ENCODE peak calls at places on chromosome 11, in ten cellular contexts. O, F, X, Y, S, R, P, L, U and N are unnamed samples.

GRCh38 chr11:47426062-47426956 is at the start of gene PSMC3:
- DNase-seq in P (peak), X (peak), L (peak), S (peak), F (peak), U (peak), R (peak), Y (peak), O (peak), N (peak)

GRCh38 chr11:117685566-117685965 is 111.5 kb downstream of the DSCAML1 start:
- DNase-seq in U (no peak), Y (no peak), L (no peak), P (no peak), R (no peak), S (no peak), O (no peak), F (no peak), X (no peak), N (no peak)

GRCh38 chr11:115999437-115999836 is 495.2 kb upstream of the CADM1 start:
- DNase-seq in U (no peak), X (no peak), R (no peak), F (peak), P (no peak), L (no peak), S (no peak), O (no peak), Y (no peak), N (no peak)

GRCh38 chr11:30133308-30133707 is 97.5 kb upstream of the FSHB start:
- DNase-seq in X (no peak), R (no peak), U (no peak), F (no peak), P (no peak), O (no peak), L (no peak), Y (no peak), S (no peak), N (no peak)

GRCh38 chr11:81907996-81908395 is 825.7 kb downstream of the FAM181B start:
- DNase-seq in P (no peak), L (no peak), X (no peak), R (no peak), S (no peak), Y (no peak), F (no peak), O (no peak), U (no peak), N (no peak)

GRCh38 chr11:33703771-33704170 is 3.1 kb upstream of the C11orf91 start:
- DNase-seq in P (no peak), Y (peak), O (no peak), R (no peak), S (no peak), F (no peak), X (no peak), L (no peak), U (no peak), N (no peak)

GRCh38 chr11:60265373-60266214 is 14.9 kb upstream of the MS4A4A start:
- DNase-seq in O (no peak), S (peak), F (no peak), X (no peak), U (no peak), R (peak), Y (no peak), L (peak), P (no peak), N (no peak)

GRCh38 chr11:33329705-33330329 is 72.6 kb downstream of the HIPK3 start:
- DNase-seq in O (no peak), R (peak), U (peak), P (no peak), S (peak), X (no peak), L (peak), F (no peak), Y (peak), N (no peak)

GRCh38 chr11:111942826-111943225 is 5.7 kb downstream of the DIXDC1 start:
- DNase-seq in R (no peak), F (no peak), Y (no peak), U (no peak), O (no peak), P (no peak), X (no peak), L (no peak), S (no peak), N (no peak)

GRCh38 chr11:117128289-117128688 is 15.8 kb upstream of the PAFAH1B2 start:
- DNase-seq in P (no peak), X (no peak), S (no peak), L (no peak), O (peak), Y (no peak), U (no peak), F (no peak), R (no peak), N (no peak)

GRCh38 chr11:86481399-86481798 is 106.7 kb downstream of the CCDC81 start:
- DNase-seq in X (no peak), U (no peak), O (no peak), S (no peak), R (no peak), Y (no peak), P (no peak), F (no peak), L (no peak), N (no peak)

GRCh38 chr11:95849087-95849825 is 59.0 kb downstream of the CEP57 start:
- DNase-seq in S (peak), U (peak), P (peak), R (peak), Y (peak), O (no peak), F (no peak), X (no peak), L (peak), N (no peak)

GRCh38 chr11:121466063-121466794 is 13.5 kb upstream of the SORL1-AS1 start:
- DNase-seq in P (no peak), Y (peak), U (peak), X (peak), O (no peak), S (peak), L (peak), F (peak), R (peak), N (no peak)

GRCh38 chr11:26994579-26995210 is 783 bp downstream of the FIBIN start:
- DNase-seq in P (no peak), Y (no peak), R (no peak), X (no peak), O (peak), S (no peak), F (no peak), U (no peak), L (no peak), N (no peak)

GRCh38 chr11:132114185-132114584 is 743.8 kb downstream of the NTM start:
- DNase-seq in F (no peak), P (no peak), S (peak), U (peak), O (no peak), X (no peak), R (no peak), L (no peak), Y (peak), N (no peak)

GRCh38 chr11:704799-705645 is 1.0 kb upstream of the EPS8L2 start:
- DNase-seq in Y (peak), X (no peak), S (no peak), P (no peak), F (no peak), O (peak), R (no peak), L (peak), U (peak), N (no peak)

GRCh38 chr11:64747961-64748715 is 4.2 kb upstream of the RASGRP2 start:
- DNase-seq in X (no peak), O (peak), S (no peak), F (no peak), L (no peak), R (no peak), Y (no peak), U (no peak), P (no peak), N (no peak)

GRCh38 chr11:33018005-33018404 is 2.3 kb downstream of the DEPDC7 start:
- DNase-seq in U (no peak), F (no peak), Y (no peak), L (no peak), O (no peak), R (no peak), P (no peak), X (no peak), S (no peak), N (no peak)

GRCh38 chr11:123454060-123454651 is 24.1 kb downstream of the GRAMD1B start:
- DNase-seq in S (no peak), L (no peak), U (peak), R (peak), F (no peak), Y (no peak), O (no peak), P (no peak), X (no peak), N (no peak)

DNA sequence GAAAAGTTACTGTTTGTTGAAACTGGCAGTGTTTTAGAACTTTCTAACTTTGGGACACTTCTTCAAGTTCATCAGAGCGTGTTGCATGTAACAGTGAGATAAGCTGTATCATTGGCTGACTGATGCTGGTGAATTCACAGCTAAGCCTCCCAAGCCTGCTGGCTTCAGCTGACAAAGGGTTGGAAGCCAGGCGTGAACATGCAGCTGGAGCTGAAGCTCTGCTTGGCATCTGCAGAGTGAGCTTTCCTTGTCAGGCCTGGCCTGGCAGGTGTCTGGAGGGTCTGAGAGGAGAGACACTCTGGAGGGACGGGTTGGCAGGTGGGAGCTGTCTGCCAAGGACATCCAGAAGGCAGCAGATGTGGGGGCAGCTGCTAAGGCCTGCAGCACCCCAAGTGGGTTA is 1.5 kb downstream of the AMPD3 start:
- DNase-seq in O (peak), P (no peak), S (peak), U (no peak), L (no peak), R (no peak), F (peak), X (no peak), Y (no peak), N (no peak)
- TF ChIP-seq POLR2A in O (no peak), P (no peak), S (no peak), U (no peak), L (no peak), R (no peak), F (no peak), X (no peak), Y (no peak), N (no peak)

DNA sequence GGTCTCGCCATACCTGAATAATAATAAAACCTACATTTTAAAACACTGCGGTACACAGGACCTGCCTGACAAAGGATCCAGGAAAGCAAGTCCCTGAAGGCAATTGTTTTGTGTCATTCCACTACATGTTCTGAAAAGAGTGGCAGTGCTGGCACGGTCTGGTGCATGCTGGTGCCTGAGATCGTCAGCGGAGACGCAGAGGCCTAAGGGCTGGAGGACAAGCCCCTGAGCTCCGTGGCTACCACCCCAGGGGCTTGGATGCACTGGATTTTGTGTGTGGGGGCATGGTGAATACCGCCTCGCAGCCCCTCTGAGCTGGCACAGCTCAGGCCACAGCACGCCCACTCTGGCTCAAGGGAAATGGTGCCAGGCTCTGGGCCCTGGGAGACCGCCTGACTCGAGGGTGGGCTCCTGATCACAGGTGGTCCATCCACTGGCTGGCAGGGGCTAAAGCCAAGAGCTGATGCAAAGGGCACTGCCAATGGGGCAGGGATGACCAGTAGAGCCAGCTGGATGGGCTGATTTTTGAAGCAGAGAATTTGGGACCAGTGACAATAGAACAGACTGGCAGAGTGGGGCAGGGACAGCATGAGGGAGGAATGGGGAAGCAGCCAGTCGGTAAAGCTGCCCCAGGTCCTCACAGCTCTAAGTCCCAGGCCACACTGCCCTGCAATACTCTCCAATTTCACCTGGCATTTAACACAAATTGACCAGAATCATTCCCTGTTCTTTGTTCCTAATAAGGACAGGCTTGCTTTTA is 186.6 kb downstream of the CTTN start:
- DNase-seq in Y (no peak), F (no peak), P (no peak), U (no peak), S (no peak), R (no peak), X (no peak), L (no peak), O (peak), N (no peak)
- TF ChIP-seq POLR2AphosphoS5 in Y (no peak), F (no peak), P (no peak), U (no peak), S (no peak), R (no peak), X (no peak), L (no peak), O (no peak), N (no peak)

GRCh38 chr11:73072935-73073481 is 69.1 kb downstream of the FCHSD2 start:
- DNase-seq in O (no peak), X (no peak), P (no peak), R (no peak), U (no peak), Y (no peak), F (no peak), S (no peak), L (peak), N (no peak)
- TF ChIP-seq POLR2A in O (no peak), X (no peak), P (peak), R (no peak), U (no peak), Y (no peak), F (no peak), S (no peak), L (no peak), N (peak)

GRCh38 chr11:61955416-61956135 is 5.4 kb downstream of the BEST1 start:
- DNase-seq in R (no peak), X (peak), L (no peak), O (peak), F (no peak), Y (no peak), S (no peak), P (peak), U (peak), N (no peak)
- TF ChIP-seq POLR2AphosphoS5 in R (no peak), X (no peak), L (no peak), O (peak), F (peak), Y (peak), S (no peak), P (no peak), U (no peak), N (no peak)